ENCODE peak calls at places on chromosomes 16 and 17, in nine cellular contexts. F is stomach; Y is psoas muscle; G is ascending aorta; W is endothelial cell of umbilical vein; P is aorta; J is gastrocnemius medialis; B is heart right ventricle; T is CD4-positive, CD25-positive, alpha-beta regulatory T cell. Z is an unnamed sample.

GRCh38 chr16:31072540-31073072 is 1.4 kb downstream of the ZNF668 start:
- DNase-seq in B (no peak), Y (peak; percentile 62), G (no peak), P (no peak), T (no peak), F (no peak), J (no peak), W (peak; percentile 40), Z (no peak)

GRCh38 chr17:48055531-48056245 is 7.5 kb downstream of the NFE2L1 start:
- DNase-seq in T (no peak), Y (no peak), B (no peak), W (no peak), P (no peak), F (no peak), J (no peak), G (no peak), Z (no peak)

GRCh38 chr17:73320601-73321264 is 8.9 kb upstream of the CDC42EP4 start:
- DNase-seq in J (no peak), G (no peak), W (no peak), P (no peak), Y (no peak), F (no peak), B (no peak), T (no peak), Z (no peak)

GRCh38 chr17:81192386-81193050 is 26.5 kb upstream of the AATK start:
- DNase-seq in P (no peak), F (no peak), G (no peak), W (no peak), Y (no peak), T (no peak), B (no peak), J (no peak), Z (no peak)

GRCh38 chr17:77096570-77097214 is 44.1 kb upstream of the SEC14L1 start:
- DNase-seq in B (no peak), J (peak; percentile 31), G (no peak), Y (no peak), W (peak; percentile 78), T (peak; percentile 37), P (no peak), F (peak; percentile 60), Z (no peak)

GRCh38 chr16:86362155-86362849 is 148.0 kb upstream of the FOXF1 start:
- DNase-seq in T (no peak), J (no peak), P (no peak), G (no peak), F (no peak), B (no peak), W (no peak), Y (no peak), Z (no peak)

GRCh38 chr17:79777166-79777843 is 643 bp upstream of the CBX2 start:
- DNase-seq in F (peak; percentile 29), Y (peak; percentile 72), B (peak; percentile 79), P (peak; percentile 69), T (no peak), G (no peak), J (no peak), W (peak; percentile 44), Z (peak; percentile 56)

GRCh38 chr17:2207815-2208515 is 95.6 kb downstream of the SMG6 start:
- DNase-seq in Y (no peak), F (no peak), G (no peak), B (no peak), P (no peak), T (no peak), J (no peak), W (no peak), Z (no peak)

GRCh38 chr17:77189148-77189547 is 48.4 kb downstream of the SEC14L1 start:
- DNase-seq in B (no peak), T (no peak), Y (no peak), P (no peak), G (no peak), F (no peak), W (no peak), J (no peak), Z (no peak)

GRCh38 chr17:1630662-1631061 is 2.0 kb upstream of the SLC43A2 start:
- DNase-seq in B (no peak), T (no peak), W (no peak), Y (no peak), F (no peak), G (no peak), P (no peak), J (no peak), Z (no peak)

GRCh38 chr17:29051731-29052130 is 8.8 kb downstream of the PIPOX start:
- DNase-seq in J (no peak), W (no peak), T (no peak), F (no peak), P (no peak), G (no peak), Y (no peak), B (no peak), Z (no peak)

GRCh38 chr17:49916854-49917515 is 52.0 kb upstream of the DLX4 start:
- DNase-seq in B (no peak), Y (no peak), F (no peak), W (no peak), J (no peak), T (no peak), P (no peak), G (no peak), Z (no peak)

GRCh38 chr16:30087181-30087898 is 4.4 kb downstream of the TBX6 start:
- DNase-seq in Y (no peak), G (no peak), P (no peak), F (no peak), B (no peak), W (no peak), J (no peak), T (no peak), Z (peak; percentile 42)

GRCh38 chr16:29663020-29663828 is at the start of gene SPN:
- DNase-seq in P (no peak), Y (no peak), B (no peak), J (no peak), F (no peak), G (no peak), W (no peak), T (peak; percentile 27), Z (no peak)

GRCh38 chr16:23435500-23435899 is 17.5 kb downstream of the COG7 start:
- DNase-seq in W (peak; percentile 81), P (peak; percentile 73), F (peak; percentile 68), B (peak; percentile 28), G (peak; percentile 14), J (no peak), T (peak; percentile 63), Y (peak; percentile 64), Z (peak; percentile 44)

GRCh38 chr16:14650629-14651028 is 17.9 kb downstream of the BFAR start:
- DNase-seq in B (no peak), G (no peak), Y (no peak), W (no peak), J (no peak), P (no peak), F (no peak), T (no peak), Z (no peak)

DNA sequence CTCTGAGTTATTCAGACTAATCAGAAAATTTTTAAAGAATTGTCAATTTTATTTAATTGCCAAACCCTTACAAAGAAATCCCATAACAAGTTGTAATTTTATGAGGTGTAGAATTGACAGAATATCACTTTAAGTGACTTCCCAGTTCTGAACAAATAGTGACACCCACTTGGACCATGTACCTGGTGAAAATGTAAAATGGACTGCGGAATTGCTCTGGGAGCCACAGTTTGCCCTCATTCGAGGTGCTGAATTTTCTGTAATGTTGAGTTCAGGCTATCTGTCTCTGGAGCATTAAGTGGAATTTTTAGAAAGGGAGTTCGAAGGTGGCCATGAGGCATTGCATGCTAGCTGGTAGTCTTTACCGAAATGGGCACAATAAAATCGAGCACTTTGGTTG is 5.1 kb downstream of the GNAO1 start:
- DNase-seq in J (no peak), T (no peak), G (no peak), F (no peak), P (no peak), W (no peak), B (no peak), Y (no peak), Z (no peak)
- H3K27ac ChIP-seq in J (no peak overlapping the region), T (no peak overlapping the region), G (no peak overlapping the region), F (no peak overlapping the region), P (no peak overlapping the region), W (no peak overlapping the region), B (no peak overlapping the region), Y (no peak overlapping the region), Z (no peak overlapping the region)

DNA sequence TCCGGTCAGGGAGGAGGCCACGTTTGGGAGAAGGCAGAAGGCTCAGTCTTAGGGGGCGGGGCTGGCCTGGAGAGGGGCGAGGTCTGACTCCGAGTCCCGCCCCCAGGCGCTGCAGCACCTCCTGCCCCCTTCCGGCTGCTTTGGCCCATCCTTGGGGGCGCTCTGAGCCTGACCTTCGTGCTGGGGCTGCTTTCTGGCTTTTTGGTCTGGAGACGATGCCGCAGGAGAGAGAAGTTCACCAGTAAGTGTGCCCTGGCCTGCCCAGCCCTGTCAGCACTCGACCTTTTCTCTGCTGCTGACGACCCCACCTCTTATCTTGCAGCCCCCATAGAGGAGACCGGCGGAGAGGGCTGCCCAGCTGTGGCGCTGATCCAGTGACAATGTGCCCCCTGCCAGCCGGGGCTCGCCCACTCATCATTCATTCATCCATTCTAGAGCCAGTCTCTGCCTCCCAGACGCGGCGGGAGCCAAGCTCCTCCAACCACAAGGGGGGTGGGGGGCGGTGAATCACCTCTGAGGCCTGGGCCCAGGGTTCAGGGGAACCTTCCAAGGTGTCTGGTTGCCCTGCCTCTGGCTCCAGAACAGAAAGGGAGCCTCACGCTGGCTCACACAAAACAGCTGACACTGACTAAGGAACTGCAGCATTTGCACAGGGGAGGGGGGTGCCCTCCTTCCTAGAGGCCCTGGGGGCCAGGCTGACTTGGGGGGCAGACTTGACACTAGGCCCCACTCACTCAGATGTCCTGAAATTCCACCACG is 1.5 kb downstream of the TNFRSF12A start:
- DNase-seq in F (peak; percentile 80), Y (peak; percentile 96), J (peak; percentile 87), W (peak; percentile 65), P (peak; percentile 92), G (peak; percentile 73), T (peak; percentile 62), B (peak; percentile 87), Z (peak; percentile 83)
- H3K4me3 ChIP-seq in F (peak overlapping the region; percentile 70), Y (peak overlapping the region; percentile 94), J (peak overlapping the region; percentile 82), W (peak overlapping the region; percentile 45), P (peak overlapping the region; percentile 71), G (peak overlapping the region; percentile 93), T (no peak overlapping the region), B (peak overlapping the region; percentile 80), Z (peak overlapping the region; percentile 93)

GRCh38 chr16:11211977-11212818 is 43.8 kb downstream of the SOCS1 start:
- DNase-seq in T (no peak), Y (no peak), P (no peak), B (no peak), F (no peak), G (no peak), J (no peak), W (no peak), Z (no peak)
- H3K27me3 ChIP-seq in T (no peaks in the 10 kb centered on the region), Y (no peaks in the 10 kb centered on the region), P (no peaks in the 10 kb centered on the region), B (peaks cover 7% of the 10 kb centered on the region), F (no peaks in the 10 kb centered on the region), G (no peaks in the 10 kb centered on the region), J (peaks cover 4% of the 10 kb centered on the region), W (no peaks in the 10 kb centered on the region), Z (no peaks in the 10 kb centered on the region)

DNA sequence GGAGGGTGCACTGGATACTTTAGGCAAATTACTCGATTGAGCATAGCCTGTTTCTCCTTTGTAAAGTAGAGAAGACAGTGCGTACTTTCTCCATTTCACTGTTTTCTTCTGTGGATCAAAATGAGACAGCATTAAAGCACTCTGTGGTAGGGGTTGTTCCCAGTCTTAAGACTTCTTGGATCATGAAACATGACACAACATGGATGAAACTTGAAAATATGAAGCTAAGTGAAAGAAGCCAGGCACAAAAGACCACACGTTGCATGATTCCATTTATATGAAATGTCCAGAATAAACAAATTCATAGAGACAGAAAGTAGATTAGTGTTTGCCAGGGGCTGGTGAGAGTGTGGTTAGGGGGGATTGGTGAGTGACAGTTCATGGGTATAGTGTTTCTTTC is 61.8 kb upstream of the MED9 start:
- DNase-seq in W (no peak), T (no peak), B (no peak), F (no peak), Y (no peak), J (no peak), G (no peak), P (no peak), Z (no peak)
- H3K27ac ChIP-seq in W (no peak overlapping the region), T (no peak overlapping the region), B (no peak overlapping the region), F (peak overlapping the region; percentile 61), Y (no peak overlapping the region), J (peak overlapping the region; percentile 46), G (no peak overlapping the region), P (no peak overlapping the region), Z (no peak overlapping the region)

Z was measured in pancreas.